ENCODE peak calls at places on chromosomes 13 and 19, in ten cellular contexts. H, M, U, T, Y, I, N, Z, K and P are unnamed samples.

GRCh38 chr13:37144661-37145060 is 39.2 kb upstream of the CSNK1A1L start:
- DNase-seq in H (peak), M (no peak), U (no peak), T (no peak), Y (no peak), I (peak), N (no peak), Z (peak), K (no peak), P (no peak)

GRCh38 chr19:2799273-2800020 is 14.1 kb downstream of the THOP1 start:
- DNase-seq in H (no peak), M (no peak), U (no peak), T (no peak), Y (no peak), I (no peak), N (no peak), Z (no peak), K (no peak), P (no peak)

GRCh38 chr13:79485014-79485441 is 4.1 kb downstream of the NDFIP2 start:
- DNase-seq in H (peak), M (peak), U (peak), T (peak), Y (no peak), I (peak), N (no peak), Z (peak), K (peak), P (no peak)

GRCh38 chr19:2239771-2240770 is 3.4 kb downstream of the SF3A2 start:
- DNase-seq in H (peak), M (no peak), U (no peak), T (no peak), Y (no peak), I (no peak), N (no peak), Z (peak), K (no peak), P (no peak)

GRCh38 chr13:113813749-113814434 is 50.0 kb downstream of the GAS6 start:
- DNase-seq in H (no peak), M (no peak), U (no peak), T (no peak), Y (no peak), I (no peak), N (no peak), Z (no peak), K (peak), P (no peak)

GRCh38 chr19:46551175-46551574 is 50.0 kb upstream of the CALM3 start:
- DNase-seq in H (no peak), M (no peak), U (no peak), T (no peak), Y (no peak), I (no peak), N (peak), Z (no peak), K (no peak), P (no peak)

GRCh38 chr13:93249259-93249917 is 22.8 kb downstream of the GPC6 start:
- DNase-seq in H (peak), M (peak), U (no peak), T (peak), Y (no peak), I (no peak), N (no peak), Z (peak), K (no peak), P (no peak)

GRCh38 chr13:95367309-95367843 is 66.1 kb upstream of the ABCC4 start:
- DNase-seq in H (no peak), M (no peak), U (no peak), T (no peak), Y (no peak), I (no peak), N (no peak), Z (no peak), K (no peak), P (no peak)

GRCh38 chr13:45416521-45417125 is 1.6 kb downstream of the SLC25A30 start:
- DNase-seq in H (no peak), M (peak), U (no peak), T (no peak), Y (no peak), I (no peak), N (peak), Z (no peak), K (no peak), P (no peak)

GRCh38 chr19:17320435-17320834 is 11.1 kb downstream of the DDA1 start:
- DNase-seq in H (no peak), M (no peak), U (no peak), T (no peak), Y (no peak), I (no peak), N (no peak), Z (no peak), K (no peak), P (no peak)

GRCh38 chr19:1264801-1265610 is 4.1 kb upstream of the CIRBP start:
- DNase-seq in H (peak), M (peak), U (no peak), T (peak), Y (no peak), I (peak), N (peak), Z (peak), K (peak), P (peak)

GRCh38 chr19:8512991-8513686 is 828 bp downstream of the ZNF414 start:
- DNase-seq in H (no peak), M (no peak), U (no peak), T (no peak), Y (no peak), I (no peak), N (no peak), Z (no peak), K (no peak), P (peak)

GRCh38 chr13:106362637-106363036 is 172.8 kb downstream of the EFNB2 start:
- DNase-seq in H (no peak), M (no peak), U (no peak), T (peak), Y (no peak), I (no peak), N (no peak), Z (no peak), K (no peak), P (no peak)

GRCh38 chr13:110869805-110870706 is 44.8 kb downstream of the ANKRD10 start:
- DNase-seq in H (peak), M (peak), U (peak), T (peak), Y (peak), I (peak), N (peak), Z (peak), K (peak), P (peak)
- H3K4me3 ChIP-seq in H (peak), M (peak), U (peak), T (peak), Y (peak), I (peak), N (peak), Z (peak), K (no peak), P (peak)

DNA sequence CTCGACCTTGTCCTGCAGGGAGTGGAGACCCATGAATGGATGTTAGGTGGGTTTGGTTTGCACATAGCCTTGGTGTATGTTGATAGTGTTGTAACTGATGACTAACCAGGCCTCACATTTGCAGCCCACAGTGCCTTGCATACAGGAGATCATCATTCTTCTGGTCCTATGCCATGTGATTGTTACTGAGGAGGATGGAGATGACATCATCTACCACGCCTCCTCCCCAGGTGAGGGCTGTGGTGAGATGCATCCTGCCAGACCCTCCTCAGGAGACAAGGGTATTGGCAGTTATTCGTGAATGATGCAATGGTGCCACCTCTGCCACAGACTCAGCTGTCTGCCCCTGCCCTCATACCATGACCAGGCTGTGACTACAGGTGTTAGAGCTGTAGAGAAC is 1294.1 kb downstream of the UQCRFS1 start:
- DNase-seq in H (no peak), M (no peak), U (no peak), T (no peak), Y (no peak), I (no peak), N (no peak), Z (no peak), K (no peak), P (no peak)
- H3K4me3 ChIP-seq in H (no peak), M (no peak), U (no peak), T (no peak), Y (no peak), I (no peak), N (no peak), Z (no peak), K (no peak), P (no peak)

DNA sequence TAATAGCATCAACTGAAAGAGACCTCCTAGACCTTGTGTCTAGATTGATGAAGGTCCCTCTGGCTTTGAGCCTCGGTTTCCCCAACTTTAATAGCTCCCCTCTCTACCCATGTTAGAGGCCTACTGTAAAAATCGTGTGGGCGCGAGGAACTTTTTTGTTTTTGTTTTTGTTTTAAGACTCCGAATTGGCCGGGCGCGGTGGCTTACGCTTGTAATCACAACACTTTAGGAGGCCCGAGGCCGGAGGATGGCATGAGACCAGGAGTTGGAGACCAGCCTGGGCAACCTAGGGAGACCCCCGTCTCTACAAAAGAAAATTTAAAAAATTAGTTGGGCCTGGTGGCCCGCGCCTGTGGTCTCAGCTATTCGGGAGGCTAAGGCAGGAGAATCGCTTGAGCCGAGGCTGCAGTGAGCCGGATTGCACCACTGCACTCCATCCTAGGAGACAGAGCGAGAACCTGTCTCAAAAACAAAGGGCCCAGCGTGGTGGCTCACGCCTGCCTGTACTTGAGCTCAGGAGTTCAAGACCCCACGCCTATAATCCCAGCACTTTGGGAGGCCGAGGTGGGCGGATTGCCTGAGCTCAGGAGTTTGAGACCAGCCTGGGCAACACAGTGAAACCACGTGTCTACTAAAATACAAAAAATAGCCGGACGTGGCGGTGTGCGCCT is 858 bp upstream of the PPP6R1 start:
- DNase-seq in H (no peak), M (no peak), U (no peak), T (no peak), Y (no peak), I (no peak), N (no peak), Z (no peak), K (no peak), P (no peak)
- H3K4me3 ChIP-seq in H (peak), M (peak), U (peak), T (peak), Y (peak), I (peak), N (peak), Z (peak), K (peak), P (peak)

GRCh38 chr13:74301200-74302063 is 167.2 kb upstream of the KLF12 start:
- DNase-seq in H (peak), M (no peak), U (no peak), T (no peak), Y (no peak), I (peak), N (no peak), Z (peak), K (no peak), P (no peak)
- H3K4me3 ChIP-seq in H (no peak), M (no peak), U (no peak), T (no peak), Y (peak), I (no peak), N (no peak), Z (no peak), K (no peak), P (no peak)

DNA sequence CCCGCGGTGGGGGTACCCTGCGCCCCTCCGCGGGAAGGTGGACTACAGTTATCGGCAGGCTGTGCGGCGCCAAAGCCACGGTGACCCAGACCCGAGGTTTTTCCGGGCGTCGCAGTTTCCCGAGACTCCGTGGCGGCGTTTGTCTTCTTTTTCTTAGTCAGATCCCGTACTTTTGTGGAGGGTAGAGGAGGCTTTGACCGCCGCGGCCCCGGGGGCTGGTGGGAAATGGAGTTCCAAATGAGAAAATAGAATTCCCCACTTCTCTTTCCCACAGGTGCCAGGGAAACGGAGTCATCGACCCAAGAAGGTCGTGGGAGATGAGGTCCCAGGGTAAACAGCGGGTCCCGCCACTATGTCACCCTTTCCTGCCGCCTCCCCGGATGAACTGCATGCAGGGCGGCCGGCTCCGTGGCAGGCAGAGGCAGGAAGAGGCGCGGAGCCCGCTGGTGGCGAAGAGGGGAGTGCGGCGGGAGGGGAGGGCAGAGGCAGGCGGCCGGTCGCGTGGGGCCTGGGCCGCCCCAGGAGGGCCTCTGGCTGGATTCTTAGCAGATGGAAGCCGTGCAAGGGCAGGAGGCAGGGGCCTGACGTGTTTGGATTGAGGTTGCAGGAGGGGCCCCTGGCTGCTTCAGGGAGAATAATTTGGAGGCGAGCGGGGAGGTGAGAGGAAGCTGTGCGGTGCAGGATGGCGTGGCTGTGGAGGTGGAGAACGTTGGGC is 11.5 kb downstream of the CYTH2 start:
- DNase-seq in H (peak), M (no peak), U (no peak), T (no peak), Y (peak), I (no peak), N (no peak), Z (peak), K (peak), P (peak)
- H3K4me3 ChIP-seq in H (peak), M (no peak), U (peak), T (no peak), Y (peak), I (peak), N (peak), Z (peak), K (peak), P (peak)